ENCODE peak calls at places on chromosomes 11 and 22, in ten cellular contexts. F is Peyer's patch, H is HepG2, G is transverse colon, E is IMR-90, Y is tibial nerve, C is GM23338, P is heart right ventricle, V is heart left ventricle, J is PC-3. O is an unnamed sample.

GRCh38 chr22:19128946-19129727 is 2.0 kb upstream of the TSSK2 start:
- DNase-seq in F (no peak), H (no peak), G (no peak), E (no peak), Y (no peak), C (no peak), P (peak), V (no peak), J (no peak), O (no peak)

GRCh38 chr11:122170815-122171475 is 54.9 kb upstream of the BLID start:
- DNase-seq in F (no peak), H (no peak), G (no peak), E (peak), Y (no peak), C (no peak), P (no peak), V (no peak), J (peak), O (no peak)

GRCh38 chr22:43421914-43422615 is 10.3 kb downstream of the MPPED1 start:
- DNase-seq in F (no peak), H (no peak), G (no peak), E (no peak), Y (no peak), C (no peak), P (no peak), V (no peak), J (no peak), O (no peak)

GRCh38 chr22:45344339-45344738 is 34.6 kb downstream of the FAM118A start:
- DNase-seq in F (no peak), H (no peak), G (no peak), E (no peak), Y (no peak), C (peak), P (no peak), V (no peak), J (no peak), O (no peak)

GRCh38 chr11:110463153-110463552 is 33.4 kb downstream of the FDX1 start:
- DNase-seq in F (no peak), H (no peak), G (peak), E (peak), Y (peak), C (peak), P (peak), V (peak), J (peak), O (no peak)

GRCh38 chr11:7500251-7500650 is 13.5 kb upstream of the PPFIBP2 start:
- DNase-seq in F (no peak), H (no peak), G (no peak), E (no peak), Y (no peak), C (no peak), P (no peak), V (no peak), J (no peak), O (no peak)

GRCh38 chr11:120780239-120780638 is 243.7 kb upstream of the TBCEL start:
- DNase-seq in F (no peak), H (no peak), G (no peak), E (peak), Y (no peak), C (no peak), P (no peak), V (no peak), J (peak), O (no peak)

GRCh38 chr11:86803136-86803535 is 2.8 kb downstream of the PRSS23 start:
- DNase-seq in F (no peak), H (no peak), G (no peak), E (no peak), Y (no peak), C (no peak), P (no peak), V (no peak), J (no peak), O (no peak)

GRCh38 chr11:46381836-46382643 is 571 bp downstream of the MDK start:
- DNase-seq in F (no peak), H (no peak), G (no peak), E (no peak), Y (no peak), C (peak), P (peak), V (no peak), J (no peak), O (peak)

GRCh38 chr11:118245946-118246562 is 6.1 kb downstream of the MPZL3 start:
- DNase-seq in F (no peak), H (no peak), G (no peak), E (no peak), Y (no peak), C (no peak), P (no peak), V (no peak), J (peak), O (no peak)

GRCh38 chr11:64643258-64643881 is 52.4 kb downstream of the SLC22A12 start:
- DNase-seq in F (no peak), H (no peak), G (no peak), E (no peak), Y (no peak), C (peak), P (no peak), V (no peak), J (no peak), O (no peak)

GRCh38 chr11:19829109-19829790 is 116.6 kb downstream of the NAV2 start:
- DNase-seq in F (no peak), H (no peak), G (peak), E (no peak), Y (no peak), C (no peak), P (no peak), V (no peak), J (peak), O (no peak)

GRCh38 chr11:69598147-69598546 is 42.8 kb upstream of the CCND1 start:
- DNase-seq in F (no peak), H (no peak), G (no peak), E (no peak), Y (no peak), C (peak), P (no peak), V (no peak), J (peak), O (no peak)
- TF ChIP-seq CTCF in F (no peak), H (no peak), G (no peak), E (no peak), Y (peak), C (peak), P (peak), V (no peak), J (peak), O (no peak)

DNA sequence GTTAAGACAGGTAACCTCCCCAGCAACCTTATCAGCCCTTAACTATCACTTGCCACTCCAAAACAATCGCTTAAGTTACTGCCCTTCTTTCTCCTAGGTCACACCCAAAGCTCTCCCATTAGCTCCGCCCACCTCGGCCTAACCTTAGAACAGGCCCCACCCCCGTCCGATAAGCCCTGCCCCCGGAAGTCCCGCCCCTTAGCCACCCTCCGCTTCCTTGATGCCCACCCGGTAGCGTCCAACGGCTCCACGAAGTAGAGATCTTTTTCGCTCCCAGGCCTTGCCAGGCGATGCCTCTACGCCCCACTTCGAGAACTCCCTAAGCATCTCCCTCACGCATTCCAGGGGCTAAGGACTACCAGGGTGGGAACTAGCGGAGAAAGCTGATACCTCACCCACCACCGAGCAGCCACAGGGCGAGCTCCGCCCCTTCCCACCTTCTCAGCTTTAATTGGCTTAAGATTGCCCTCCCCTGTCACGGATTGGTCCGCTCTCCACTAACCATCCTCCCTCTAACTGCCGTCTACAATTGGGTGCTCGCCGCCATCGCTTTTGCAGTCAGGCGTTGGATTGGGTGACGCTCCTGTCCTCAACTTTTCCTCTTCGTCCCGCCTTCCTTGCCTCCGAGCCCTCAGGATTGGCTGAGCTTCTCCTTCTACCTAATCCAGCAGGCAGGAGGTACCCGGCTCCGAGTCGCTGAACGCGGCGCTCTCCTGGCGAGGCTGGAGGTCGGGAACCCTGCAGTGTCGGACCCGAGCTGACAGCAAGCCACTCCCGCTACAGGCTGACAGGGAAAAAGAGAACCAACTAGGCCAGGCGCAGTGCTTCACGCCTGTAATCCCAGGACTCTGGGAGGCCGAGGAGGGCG is at the start of gene ZBTB3:
- DNase-seq in F (peak), H (peak), G (peak), E (peak), Y (peak), C (peak), P (peak), V (peak), J (peak), O (peak)
- TF ChIP-seq CTCF in F (peak), H (peak), G (no peak), E (no peak), Y (peak), C (no peak), P (no peak), V (no peak), J (no peak), O (no peak)

GRCh38 chr22:42343551-42344081 is 73.2 kb upstream of the TCF20 start:
- DNase-seq in F (no peak), H (no peak), G (no peak), E (no peak), Y (no peak), C (peak), P (no peak), V (no peak), J (peak), O (no peak)
- TF ChIP-seq CTCF in F (no peak), H (no peak), G (no peak), E (no peak), Y (no peak), C (no peak), P (no peak), V (no peak), J (no peak), O (no peak)

GRCh38 chr22:37982938-37983859 is 1.2 kb downstream of the SOX10 start:
- DNase-seq in F (no peak), H (no peak), G (no peak), E (no peak), Y (no peak), C (peak), P (no peak), V (no peak), J (no peak), O (no peak)
- TF ChIP-seq CTCF in F (no peak), H (no peak), G (no peak), E (peak), Y (peak), C (peak), P (peak), V (no peak), J (no peak), O (no peak)

GRCh38 chr11:102783016-102783415 is 2.6 kb upstream of the MMP10 start:
- DNase-seq in F (no peak), H (no peak), G (no peak), E (no peak), Y (no peak), C (no peak), P (no peak), V (no peak), J (peak), O (no peak)

GRCh38 chr11:102776454-102776853 is 4.0 kb downstream of the MMP10 start:
- DNase-seq in F (no peak), H (no peak), G (no peak), E (no peak), Y (no peak), C (no peak), P (no peak), V (no peak), J (no peak), O (no peak)

GRCh38 chr11:102783720-102784119 is 3.3 kb upstream of the MMP10 start:
- DNase-seq in F (no peak), H (no peak), G (no peak), E (no peak), Y (no peak), C (no peak), P (no peak), V (no peak), J (peak), O (no peak)

GRCh38 chr11:102784380-102784779 is 4.0 kb upstream of the MMP10 start:
- DNase-seq in F (no peak), H (no peak), G (no peak), E (no peak), Y (no peak), C (no peak), P (no peak), V (no peak), J (no peak), O (no peak)

DNA sequence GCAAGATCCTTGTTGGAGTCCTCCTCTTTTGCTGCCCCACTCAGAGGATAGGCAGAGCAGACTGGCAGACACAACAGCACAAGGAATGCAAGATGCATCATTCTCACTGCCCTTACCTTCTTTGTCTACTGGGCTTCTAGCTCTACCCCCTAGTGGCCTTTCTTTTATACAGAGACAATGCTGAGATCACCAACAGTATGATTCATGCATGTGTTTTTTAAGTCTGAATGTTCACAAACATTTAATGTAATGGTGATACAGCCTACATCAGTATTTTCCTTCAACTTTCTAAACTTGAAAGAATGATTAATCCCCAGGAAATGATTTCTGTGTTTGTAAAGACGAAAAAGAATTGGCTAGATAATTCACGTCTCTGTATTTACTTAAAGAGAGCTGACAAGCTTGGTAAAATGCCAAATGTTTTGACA is at the start of gene MMP10:
- DNase-seq in F (no peak), H (peak), G (no peak), E (peak), Y (no peak), C (peak), P (no peak), V (no peak), J (peak), O (no peak)
- TF ChIP-seq CTCF in F (no peak), H (peak), G (peak), E (peak), Y (no peak), C (peak), P (peak), V (no peak), J (peak), O (peak)

DNA sequence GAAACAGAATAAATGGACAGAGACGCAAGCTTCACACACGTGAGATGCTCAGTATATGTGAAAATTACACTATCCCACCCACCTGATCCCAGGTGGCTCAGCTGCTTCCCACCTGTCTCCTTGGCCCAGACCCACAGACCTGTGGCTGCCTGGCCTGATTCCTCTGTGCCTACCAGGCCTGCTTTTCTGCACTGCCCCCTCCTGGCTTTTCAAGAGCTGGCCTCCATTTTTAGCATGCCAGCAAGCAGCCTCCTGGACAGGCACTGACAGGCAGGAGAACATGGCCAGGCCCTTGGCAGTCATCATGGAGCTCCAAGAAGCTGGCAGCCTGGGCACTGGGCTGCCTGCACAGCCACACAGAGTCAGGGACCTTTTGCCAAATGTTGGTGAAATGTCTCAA is 79.5 kb upstream of the HMGXB4 start:
- DNase-seq in F (no peak), H (no peak), G (no peak), E (no peak), Y (no peak), C (peak), P (no peak), V (no peak), J (no peak), O (no peak)
- TF ChIP-seq CTCF in F (no peak), H (peak), G (no peak), E (no peak), Y (no peak), C (peak), P (no peak), V (no peak), J (no peak), O (no peak)

GRCh38 chr22:22395230-22395629 is 113.3 kb downstream of the ZNF280B start:
- DNase-seq in F (peak), H (no peak), G (no peak), E (no peak), Y (no peak), C (no peak), P (no peak), V (no peak), J (no peak), O (no peak)

GRCh38 chr22:22396741-22397291 is 111.7 kb downstream of the ZNF280B start:
- DNase-seq in F (no peak), H (no peak), G (no peak), E (no peak), Y (no peak), C (no peak), P (no peak), V (no peak), J (no peak), O (no peak)

GRCh38 chr22:22397875-22398524 is 110.5 kb downstream of the ZNF280B start:
- DNase-seq in F (no peak), H (no peak), G (no peak), E (no peak), Y (no peak), C (no peak), P (peak), V (peak), J (no peak), O (no peak)

GRCh38 chr22:22398530-22399327 is 109.8 kb downstream of the ZNF280B start:
- DNase-seq in F (no peak), H (no peak), G (no peak), E (no peak), Y (no peak), C (no peak), P (no peak), V (no peak), J (no peak), O (no peak)

GRCh38 chr22:22397292-22397870 is 111.2 kb downstream of the ZNF280B start:
- DNase-seq in F (no peak), H (peak), G (no peak), E (no peak), Y (peak), C (peak), P (no peak), V (peak), J (peak), O (no peak)
- TF ChIP-seq CTCF in F (no peak), H (peak), G (no peak), E (no peak), Y (peak), C (no peak), P (no peak), V (no peak), J (no peak), O (no peak)

GRCh38 chr11:3984896-3985295 is 109.7 kb upstream of the RRM1 start:
- DNase-seq in F (no peak), H (no peak), G (no peak), E (peak), Y (no peak), C (peak), P (no peak), V (no peak), J (no peak), O (no peak)
- TF ChIP-seq CTCF in F (no peak), H (peak), G (no peak), E (peak), Y (no peak), C (peak), P (no peak), V (peak), J (no peak), O (no peak)

GRCh38 chr11:57275582-57275981 is 38.5 kb upstream of the APLNR start:
- DNase-seq in F (no peak), H (no peak), G (no peak), E (peak), Y (no peak), C (no peak), P (no peak), V (peak), J (no peak), O (no peak)
- TF ChIP-seq CTCF in F (no peak), H (no peak), G (no peak), E (no peak), Y (no peak), C (no peak), P (no peak), V (no peak), J (no peak), O (no peak)

DNA sequence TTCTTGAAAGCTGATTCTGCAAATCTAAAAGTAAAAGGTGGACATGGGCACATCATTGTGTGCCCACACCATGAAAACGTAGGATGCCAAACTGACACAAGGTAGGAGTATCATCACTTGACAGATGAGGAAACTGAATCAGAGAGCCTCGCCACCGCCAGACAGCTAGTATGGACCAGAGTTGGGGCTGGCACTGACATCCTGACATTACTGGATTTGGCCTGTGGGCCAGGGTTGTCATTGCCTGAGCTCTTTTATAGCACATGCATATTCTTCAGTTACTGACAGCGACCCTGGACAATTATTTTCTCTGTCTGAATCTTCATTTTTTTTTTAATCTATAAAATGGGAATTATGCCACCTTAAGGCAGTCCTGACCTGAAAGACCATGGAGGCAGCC is 16.5 kb downstream of the USP35 start:
- DNase-seq in F (no peak), H (no peak), G (no peak), E (no peak), Y (no peak), C (no peak), P (no peak), V (no peak), J (no peak), O (no peak)
- TF ChIP-seq CTCF in F (no peak), H (no peak), G (no peak), E (no peak), Y (no peak), C (no peak), P (no peak), V (no peak), J (no peak), O (no peak)

O was measured in CD14-positive monocyte.